ENCODE peak calls at places on chromosomes 3 and 15, in nine cellular contexts. One of them, this sample, is unnamed.

GRCh38 chr3:96319176-96319575 is 495.2 kb upstream of the EPHA6 start:
- DNase-seq in tibial nerve: no peak
- DNase-seq in right lobe of liver: no peak
- DNase-seq in Peyer's patch: no peak
- DNase-seq in A549: no peak
- DNase-seq in prostate gland: no peak
- DNase-seq in uterus: no peak
- DNase-seq in ovary: no peak
- DNase-seq in breast epithelium: no peak
- DNase-seq in this sample: no peak

GRCh38 chr3:185316740-185317407 is 46.1 kb upstream of the MAP3K13 start:
- DNase-seq in tibial nerve: no peak
- DNase-seq in breast epithelium: no peak
- DNase-seq in prostate gland: no peak
- DNase-seq in right lobe of liver: no peak
- DNase-seq in uterus: no peak
- DNase-seq in Peyer's patch: no peak
- DNase-seq in ovary: no peak
- DNase-seq in A549: no peak
- DNase-seq in this sample: no peak

GRCh38 chr3:25573386-25574171 is 91.1 kb downstream of the TOP2B start:
- DNase-seq in ovary: no peak
- DNase-seq in Peyer's patch: no peak
- DNase-seq in tibial nerve: no peak
- DNase-seq in right lobe of liver: no peak
- DNase-seq in uterus: no peak
- DNase-seq in prostate gland: no peak
- DNase-seq in breast epithelium: no peak
- DNase-seq in A549: no peak
- DNase-seq in this sample: no peak

GRCh38 chr3:126541628-126542339 is 16.9 kb downstream of the C3orf22 start:
- DNase-seq in ovary: peak
- DNase-seq in tibial nerve: no peak
- DNase-seq in Peyer's patch: no peak
- DNase-seq in uterus: no peak
- DNase-seq in breast epithelium: no peak
- DNase-seq in right lobe of liver: no peak
- DNase-seq in prostate gland: no peak
- DNase-seq in A549: no peak
- DNase-seq in this sample: no peak

GRCh38 chr3:73056365-73057150 is 4.9 kb upstream of the EBLN2 start:
- DNase-seq in uterus: no peak
- DNase-seq in ovary: no peak
- DNase-seq in Peyer's patch: no peak
- DNase-seq in prostate gland: no peak
- DNase-seq in A549: peak
- DNase-seq in breast epithelium: no peak
- DNase-seq in right lobe of liver: no peak
- DNase-seq in tibial nerve: no peak
- DNase-seq in this sample: no peak

GRCh38 chr15:31387483-31388118 is 61.0 kb downstream of the KLF13 start:
- DNase-seq in ovary: peak
- DNase-seq in tibial nerve: no peak
- DNase-seq in uterus: no peak
- DNase-seq in A549: no peak
- DNase-seq in breast epithelium: no peak
- DNase-seq in prostate gland: peak
- DNase-seq in right lobe of liver: peak
- DNase-seq in Peyer's patch: no peak
- DNase-seq in this sample: no peak

GRCh38 chr3:32203854-32204253 is 34.6 kb upstream of the CMTM8 start:
- DNase-seq in prostate gland: no peak
- DNase-seq in uterus: no peak
- DNase-seq in ovary: no peak
- DNase-seq in tibial nerve: no peak
- DNase-seq in right lobe of liver: no peak
- DNase-seq in breast epithelium: no peak
- DNase-seq in Peyer's patch: no peak
- DNase-seq in A549: no peak
- DNase-seq in this sample: no peak

GRCh38 chr3:131729561-131729960 is 226.8 kb upstream of the MRPL3 start:
- DNase-seq in Peyer's patch: no peak
- DNase-seq in breast epithelium: no peak
- DNase-seq in prostate gland: no peak
- DNase-seq in right lobe of liver: no peak
- DNase-seq in tibial nerve: no peak
- DNase-seq in uterus: no peak
- DNase-seq in A549: no peak
- DNase-seq in ovary: no peak
- DNase-seq in this sample: no peak

GRCh38 chr3:88219138-88219792 is 69.5 kb downstream of the C3orf38 start:
- DNase-seq in A549: peak
- DNase-seq in uterus: no peak
- DNase-seq in prostate gland: no peak
- DNase-seq in ovary: no peak
- DNase-seq in right lobe of liver: no peak
- DNase-seq in tibial nerve: no peak
- DNase-seq in Peyer's patch: no peak
- DNase-seq in breast epithelium: no peak
- DNase-seq in this sample: no peak

GRCh38 chr15:78767331-78767951 is 43.8 kb downstream of the ADAMTS7 start:
- DNase-seq in Peyer's patch: no peak
- DNase-seq in tibial nerve: no peak
- DNase-seq in A549: no peak
- DNase-seq in breast epithelium: no peak
- DNase-seq in uterus: peak
- DNase-seq in right lobe of liver: peak
- DNase-seq in prostate gland: no peak
- DNase-seq in ovary: peak
- DNase-seq in this sample: no peak

GRCh38 chr15:67723294-67724024 is 101.8 kb upstream of the SKOR1 start:
- DNase-seq in Peyer's patch: no peak
- DNase-seq in tibial nerve: no peak
- DNase-seq in breast epithelium: no peak
- DNase-seq in A549: no peak
- DNase-seq in uterus: no peak
- DNase-seq in ovary: no peak
- DNase-seq in right lobe of liver: no peak
- DNase-seq in prostate gland: no peak
- DNase-seq in this sample: no peak

GRCh38 chr15:67722418-67722817 is 102.9 kb upstream of the SKOR1 start:
- DNase-seq in Peyer's patch: no peak
- DNase-seq in prostate gland: no peak
- DNase-seq in A549: no peak
- DNase-seq in ovary: no peak
- DNase-seq in uterus: no peak
- DNase-seq in tibial nerve: no peak
- DNase-seq in right lobe of liver: no peak
- DNase-seq in breast epithelium: no peak
- DNase-seq in this sample: no peak

GRCh38 chr15:67721996-67722395 is 103.3 kb upstream of the SKOR1 start:
- DNase-seq in ovary: no peak
- DNase-seq in prostate gland: no peak
- DNase-seq in breast epithelium: no peak
- DNase-seq in Peyer's patch: no peak
- DNase-seq in uterus: no peak
- DNase-seq in A549: no peak
- DNase-seq in right lobe of liver: no peak
- DNase-seq in tibial nerve: no peak
- DNase-seq in this sample: no peak

GRCh38 chr15:67719330-67719959 is 105.9 kb upstream of the SKOR1 start:
- DNase-seq in A549: no peak
- DNase-seq in Peyer's patch: no peak
- DNase-seq in breast epithelium: no peak
- DNase-seq in right lobe of liver: no peak
- DNase-seq in prostate gland: no peak
- DNase-seq in uterus: no peak
- DNase-seq in ovary: no peak
- DNase-seq in tibial nerve: no peak
- DNase-seq in this sample: no peak

GRCh38 chr15:67720556-67721175 is 104.6 kb upstream of the SKOR1 start:
- DNase-seq in tibial nerve: no peak
- DNase-seq in ovary: no peak
- DNase-seq in Peyer's patch: no peak
- DNase-seq in uterus: no peak
- DNase-seq in A549: no peak
- DNase-seq in breast epithelium: no peak
- DNase-seq in right lobe of liver: no peak
- DNase-seq in prostate gland: no peak
- DNase-seq in this sample: no peak
- H3K27ac ChIP-seq in tibial nerve: no peak
- H3K27ac ChIP-seq in ovary: no peak
- H3K27ac ChIP-seq in Peyer's patch: no peak
- H3K27ac ChIP-seq in uterus: no peak
- H3K27ac ChIP-seq in A549: no peak
- H3K27ac ChIP-seq in breast epithelium: no peak
- H3K27ac ChIP-seq in right lobe of liver: no peak
- H3K27ac ChIP-seq in prostate gland: no peak
- H3K27ac ChIP-seq in this sample: no peak

GRCh38 chr15:95327661-95328060 is 1002.8 kb upstream of the NR2F2 start:
- DNase-seq in breast epithelium: no peak
- DNase-seq in tibial nerve: no peak
- DNase-seq in ovary: peak
- DNase-seq in Peyer's patch: no peak
- DNase-seq in right lobe of liver: no peak
- DNase-seq in uterus: no peak
- DNase-seq in A549: no peak
- DNase-seq in prostate gland: no peak
- DNase-seq in this sample: no peak
- TF ChIP-seq POLR2A in breast epithelium: no peak
- TF ChIP-seq POLR2A in tibial nerve: no peak
- TF ChIP-seq POLR2A in ovary: no peak
- TF ChIP-seq POLR2A in Peyer's patch: no peak
- TF ChIP-seq POLR2A in right lobe of liver: no peak
- TF ChIP-seq POLR2A in uterus: no peak
- TF ChIP-seq POLR2A in A549: no peak
- TF ChIP-seq POLR2A in prostate gland: no peak
- TF ChIP-seq POLR2A in this sample: no peak

DNA sequence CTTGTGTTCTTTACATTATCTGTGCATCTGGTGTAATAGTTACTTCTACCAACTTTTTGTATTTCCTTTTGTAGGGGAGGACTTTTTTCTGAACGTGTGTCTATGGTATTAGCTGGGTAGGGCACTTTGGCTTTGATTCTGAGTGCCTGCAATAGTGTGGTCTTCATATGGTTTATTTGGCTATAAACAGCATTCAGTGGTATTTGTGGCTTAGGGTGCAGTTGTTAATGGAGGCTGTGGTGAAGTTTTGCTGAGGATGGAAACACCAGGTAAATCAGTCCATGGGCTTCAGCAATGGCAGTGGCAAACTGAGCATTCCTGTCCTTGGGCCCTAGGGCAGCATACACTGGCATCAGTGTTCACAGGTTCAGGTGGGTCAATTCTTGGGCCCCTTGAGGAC is 230.6 kb upstream of the CTNNB1 start:
- DNase-seq in right lobe of liver: no peak
- DNase-seq in breast epithelium: no peak
- DNase-seq in Peyer's patch: no peak
- DNase-seq in tibial nerve: no peak
- DNase-seq in prostate gland: no peak
- DNase-seq in A549: no peak
- DNase-seq in uterus: no peak
- DNase-seq in ovary: no peak
- DNase-seq in this sample: no peak
- H3K27ac ChIP-seq in right lobe of liver: no peak
- H3K27ac ChIP-seq in breast epithelium: no peak
- H3K27ac ChIP-seq in Peyer's patch: no peak
- H3K27ac ChIP-seq in tibial nerve: no peak
- H3K27ac ChIP-seq in prostate gland: no peak
- H3K27ac ChIP-seq in A549: no peak
- H3K27ac ChIP-seq in uterus: no peak
- H3K27ac ChIP-seq in ovary: no peak
- H3K27ac ChIP-seq in this sample: no peak

GRCh38 chr15:101000271-101000681 is 81.1 kb downstream of the LRRK1 start:
- DNase-seq in prostate gland: no peak
- DNase-seq in breast epithelium: no peak
- DNase-seq in Peyer's patch: no peak
- DNase-seq in tibial nerve: no peak
- DNase-seq in uterus: no peak
- DNase-seq in ovary: no peak
- DNase-seq in right lobe of liver: no peak
- DNase-seq in A549: no peak
- DNase-seq in this sample: no peak
- TF ChIP-seq POLR2A in prostate gland: no peak
- TF ChIP-seq POLR2A in breast epithelium: no peak
- TF ChIP-seq POLR2A in Peyer's patch: no peak
- TF ChIP-seq POLR2A in tibial nerve: no peak
- TF ChIP-seq POLR2A in uterus: no peak
- TF ChIP-seq POLR2A in ovary: no peak
- TF ChIP-seq POLR2A in right lobe of liver: no peak
- TF ChIP-seq POLR2A in A549: no peak
- TF ChIP-seq POLR2A in this sample: no peak

DNA sequence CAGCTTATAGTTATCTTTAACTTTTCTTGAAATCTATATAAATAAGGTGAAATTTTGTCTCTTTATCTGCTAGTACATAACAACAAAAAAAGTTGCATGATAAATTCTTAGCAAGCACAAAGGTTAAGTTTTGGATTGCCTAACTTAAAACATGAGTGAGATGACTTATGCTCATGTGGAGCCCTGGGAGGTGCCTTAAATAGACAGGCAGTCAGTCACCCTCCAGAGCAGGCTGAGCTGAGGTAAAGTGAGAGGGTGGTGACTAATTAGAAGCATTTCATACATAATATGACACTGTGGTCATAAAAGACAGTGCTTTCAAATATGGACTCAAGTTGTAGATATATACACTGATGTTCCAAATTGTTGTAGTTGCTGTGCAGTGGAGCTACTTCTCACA is 14.6 kb upstream of the MME start:
- DNase-seq in ovary: no peak
- DNase-seq in breast epithelium: no peak
- DNase-seq in uterus: no peak
- DNase-seq in right lobe of liver: no peak
- DNase-seq in Peyer's patch: no peak
- DNase-seq in prostate gland: no peak
- DNase-seq in tibial nerve: no peak
- DNase-seq in A549: no peak
- DNase-seq in this sample: no peak
- H3K27ac ChIP-seq in ovary: no peak
- H3K27ac ChIP-seq in breast epithelium: no peak
- H3K27ac ChIP-seq in uterus: no peak
- H3K27ac ChIP-seq in right lobe of liver: no peak
- H3K27ac ChIP-seq in Peyer's patch: no peak
- H3K27ac ChIP-seq in prostate gland: no peak
- H3K27ac ChIP-seq in tibial nerve: no peak
- H3K27ac ChIP-seq in A549: no peak
- H3K27ac ChIP-seq in this sample: no peak

GRCh38 chr3:102434715-102435114 is at the start of gene ZPLD1:
- DNase-seq in A549: no peak
- DNase-seq in Peyer's patch: no peak
- DNase-seq in tibial nerve: no peak
- DNase-seq in breast epithelium: no peak
- DNase-seq in right lobe of liver: no peak
- DNase-seq in prostate gland: no peak
- DNase-seq in ovary: no peak
- DNase-seq in uterus: no peak
- DNase-seq in this sample: no peak
- TF ChIP-seq POLR2A in A549: no peak
- TF ChIP-seq POLR2A in Peyer's patch: no peak
- TF ChIP-seq POLR2A in tibial nerve: no peak
- TF ChIP-seq POLR2A in breast epithelium: no peak
- TF ChIP-seq POLR2A in right lobe of liver: no peak
- TF ChIP-seq POLR2A in prostate gland: no peak
- TF ChIP-seq POLR2A in ovary: no peak
- TF ChIP-seq POLR2A in uterus: no peak
- TF ChIP-seq POLR2A in this sample: no peak

GRCh38 chr3:66473637-66474036 is 27.2 kb downstream of the LRIG1 start:
- DNase-seq in tibial nerve: no peak
- DNase-seq in ovary: no peak
- DNase-seq in breast epithelium: no peak
- DNase-seq in A549: no peak
- DNase-seq in right lobe of liver: no peak
- DNase-seq in uterus: no peak
- DNase-seq in prostate gland: peak
- DNase-seq in Peyer's patch: no peak
- DNase-seq in this sample: no peak
- H3K27ac ChIP-seq in tibial nerve: peak
- H3K27ac ChIP-seq in ovary: no peak
- H3K27ac ChIP-seq in breast epithelium: peak
- H3K27ac ChIP-seq in A549: no peak
- H3K27ac ChIP-seq in right lobe of liver: no peak
- H3K27ac ChIP-seq in uterus: peak
- H3K27ac ChIP-seq in prostate gland: peak
- H3K27ac ChIP-seq in Peyer's patch: no peak
- H3K27ac ChIP-seq in this sample: no peak

This sample was measured in esophagus squamous epithelium.